ENCODE peak calls at places on chromosomes 3 and 15, in four cellular contexts. H is endodermal cell, W is epithelial cell of proximal tubule, J is WTC11. B is an unnamed sample.

GRCh38 chr15:72231847-72232461 is 964 bp upstream of the PKM start:
- DNase-seq in H (peak; percentile 63), W (no peak), J (no peak), B (no peak)

GRCh38 chr3:14480207-14481017 is 59.7 kb downstream of the GRIP2 start:
- DNase-seq in H (peak; percentile 78), W (no peak), J (no peak), B (no peak)

GRCh38 chr3:98732239-98733054 is 30.7 kb upstream of the ST3GAL6 start:
- DNase-seq in H (peak; percentile 92), W (no peak), J (peak; percentile 65), B (peak; percentile 55)

GRCh38 chr3:13884851-13885703 is 5.2 kb upstream of the WNT7A start:
- DNase-seq in H (peak; percentile 91), W (no peak), J (peak; percentile 77), B (no peak)

GRCh38 chr3:63437858-63438257 is 159.8 kb downstream of the SYNPR start:
- DNase-seq in H (no peak), W (no peak), J (no peak), B (no peak)

GRCh38 chr15:79171320-79172031 is 80.9 kb upstream of the RASGRF1 start:
- DNase-seq in H (peak; percentile 78), W (no peak), J (no peak), B (no peak)

GRCh38 chr15:60511351-60512157 is 32.6 kb upstream of the ICE2 start:
- DNase-seq in H (no peak), W (no peak), J (no peak), B (no peak)

GRCh38 chr15:22888120-22888859 is 49.8 kb downstream of the NIPA2 start:
- DNase-seq in H (no peak), W (peak; percentile 65), J (no peak), B (no peak)

GRCh38 chr3:145359040-145359439 is 801.9 kb downstream of the PLOD2 start:
- DNase-seq in H (no peak), W (no peak), J (no peak), B (no peak)

GRCh38 chr3:145357453-145357852 is 803.5 kb downstream of the PLOD2 start:
- DNase-seq in H (no peak), W (no peak), J (no peak), B (no peak)

GRCh38 chr3:145355175-145355574 is 805.8 kb downstream of the PLOD2 start:
- DNase-seq in H (peak; percentile 60), W (no peak), J (no peak), B (no peak)
- TF ChIP-seq CTCF in H (peak; percentile 32), W (no peak), J (no peak), B (no peak)

DNA sequence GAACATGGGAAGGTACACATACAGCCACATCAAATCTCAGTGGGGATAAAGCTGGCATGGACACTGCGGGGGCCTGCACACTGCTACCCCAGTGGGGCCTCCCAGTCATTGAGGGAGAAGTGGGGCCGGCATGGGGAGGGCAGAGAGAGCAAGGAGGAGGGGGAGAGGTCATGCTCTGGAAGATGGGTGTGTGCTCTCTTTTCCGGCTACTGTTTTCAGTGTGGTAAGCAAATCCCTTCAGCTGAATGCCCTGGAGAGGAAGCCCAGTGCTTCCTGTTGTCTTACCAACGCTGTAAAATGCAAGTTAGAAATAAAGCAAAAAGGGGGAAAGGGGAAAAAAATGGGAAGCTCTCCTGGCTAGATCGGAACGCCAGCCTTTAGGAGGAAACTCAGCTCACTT is 30.8 kb downstream of the NRROS start:
- DNase-seq in H (no peak), W (no peak), J (no peak), B (no peak)
- TF ChIP-seq CTCF in H (no peak), W (no peak), J (no peak), B (no peak)

DNA sequence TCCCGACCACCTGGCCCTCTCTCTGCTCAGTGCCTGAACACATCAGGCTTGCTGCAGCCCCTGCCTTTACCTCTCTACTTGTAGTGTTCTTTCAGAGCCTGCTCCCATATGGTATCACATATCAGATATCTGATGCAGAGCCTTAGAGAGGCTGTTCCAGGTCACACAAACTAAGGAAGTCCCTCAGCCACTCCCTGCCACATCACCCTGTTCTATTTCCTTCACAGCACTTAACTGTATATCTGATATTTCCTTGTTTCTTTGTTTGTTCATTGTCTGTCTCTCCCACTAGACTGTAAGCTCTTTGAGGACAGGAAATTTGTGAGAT is 976 bp upstream of the ALDH1L1 start:
- DNase-seq in H (no peak), W (no peak), J (no peak), B (no peak)
- TF ChIP-seq CTCF in H (no peak), W (no peak), J (no peak), B (no peak)

GRCh38 chr15:77547801-77548607 is 84.7 kb downstream of the LINGO1 start:
- DNase-seq in H (peak; percentile 67), W (no peak), J (no peak), B (no peak)

GRCh38 chr15:77546870-77547269 is 85.8 kb downstream of the LINGO1 start:
- DNase-seq in H (no peak), W (no peak), J (no peak), B (no peak)

GRCh38 chr15:77550275-77551251 is 82.1 kb downstream of the LINGO1 start:
- DNase-seq in H (no peak), W (no peak), J (no peak), B (no peak)

GRCh38 chr15:77549552-77550274 is 83.0 kb downstream of the LINGO1 start:
- DNase-seq in H (no peak), W (no peak), J (no peak), B (no peak)

GRCh38 chr15:77548608-77549551 is 83.8 kb downstream of the LINGO1 start:
- DNase-seq in H (peak; percentile 69), W (no peak), J (no peak), B (no peak)
- TF ChIP-seq CTCF in H (no peak), W (no peak), J (no peak), B (no peak)

DNA sequence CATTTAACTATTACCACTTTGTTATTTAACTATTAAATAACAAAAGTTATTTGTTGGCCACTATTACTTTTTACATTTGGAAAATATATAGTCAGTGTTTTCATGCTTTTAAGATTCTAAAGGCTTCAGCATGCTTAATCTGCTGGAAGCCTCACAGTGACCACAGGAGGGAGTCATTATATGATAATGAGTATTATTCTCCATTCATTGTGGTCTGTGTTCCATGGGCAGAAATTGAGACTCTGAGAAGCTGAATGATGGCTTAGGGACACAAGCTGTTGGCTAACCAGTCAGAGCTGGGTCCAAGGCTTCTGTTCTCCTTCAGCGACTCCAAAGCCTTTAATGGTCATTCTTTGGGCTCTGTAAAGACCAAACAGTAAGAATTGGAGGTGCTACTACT is 64.7 kb downstream of the BFSP2 start:
- DNase-seq in H (no peak), W (no peak), J (no peak), B (no peak)
- TF ChIP-seq CTCF in H (peak; percentile 46), W (peak; percentile 55), J (no peak), B (peak; percentile 37)

DNA sequence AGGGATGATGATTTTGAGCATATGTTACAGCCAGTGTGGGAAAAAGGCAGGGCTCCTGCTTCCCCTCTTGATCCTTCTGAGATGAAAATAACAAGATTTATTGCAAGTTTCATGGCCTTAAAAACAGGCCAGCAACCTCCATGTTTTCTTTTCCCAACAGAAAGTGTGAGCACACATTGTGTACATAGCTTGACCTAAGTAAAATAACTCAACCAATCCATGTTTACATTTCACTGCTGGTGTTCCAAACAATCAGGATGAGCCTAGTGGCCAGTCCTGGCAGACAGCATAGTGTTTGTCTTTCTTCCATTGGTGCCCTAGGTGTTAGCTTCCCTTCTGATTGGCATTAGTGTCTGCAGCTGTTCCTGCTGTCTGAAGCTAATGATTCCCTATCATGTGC is 847.7 kb downstream of the EPHA3 start:
- DNase-seq in H (peak; percentile 47), W (no peak), J (no peak), B (no peak)
- TF ChIP-seq CTCF in H (peak; percentile 55), W (no peak), J (no peak), B (no peak)

B was measured in neural crest cell.